ENCODE peak calls at places on chromosomes 3 and 15, in seven cellular contexts. T is pancreas; Z is PC-3; I is GM12865; Y is psoas muscle; A is WTC11; S is activated CD8-positive, alpha-beta T cell treated with anti-CD3 and anti-CD28 coated beads for 36 hours. E is an unnamed sample.

GRCh38 chr3:52534281-52535183 is 875 bp upstream of the NT5DC2 start:
- DNase-seq in T (no peak), Z (peak), I (no peak), Y (peak), A (peak), S (no peak), E (no peak)

GRCh38 chr3:10259036-10259435 is 10.8 kb downstream of the TATDN2 start:
- DNase-seq in T (no peak), Z (no peak), I (no peak), Y (no peak), A (no peak), S (no peak), E (no peak)

GRCh38 chr3:98331329-98331728 is 22.3 kb upstream of the OR5K4 start:
- DNase-seq in T (no peak), Z (no peak), I (peak), Y (no peak), A (no peak), S (no peak), E (no peak)

GRCh38 chr3:189298469-189299375 is 127.0 kb downstream of the TPRG1 start:
- DNase-seq in T (no peak), Z (peak), I (no peak), Y (no peak), A (no peak), S (peak), E (no peak)

GRCh38 chr3:43478380-43478779 is 143.4 kb downstream of the ANO10 start:
- DNase-seq in T (no peak), Z (no peak), I (no peak), Y (no peak), A (no peak), S (no peak), E (no peak)

GRCh38 chr3:52893723-52894122 is 3.6 kb downstream of the STIMATE start:
- DNase-seq in T (peak), Z (no peak), I (no peak), Y (no peak), A (no peak), S (no peak), E (no peak)

GRCh38 chr15:91224750-91225380 is 124.8 kb downstream of the SV2B start:
- DNase-seq in T (no peak), Z (peak), I (peak), Y (no peak), A (no peak), S (no peak), E (no peak)

GRCh38 chr3:179410317-179410716 is 41.0 kb downstream of the GNB4 start:
- DNase-seq in T (no peak), Z (peak), I (no peak), Y (no peak), A (no peak), S (no peak), E (no peak)

GRCh38 chr3:175431396-175431795 is 572.3 kb downstream of the NAALADL2 start:
- DNase-seq in T (no peak), Z (no peak), I (no peak), Y (no peak), A (no peak), S (no peak), E (no peak)

GRCh38 chr15:93974804-93975481 is 256.4 kb upstream of the MCTP2 start:
- DNase-seq in T (peak), Z (peak), I (no peak), Y (no peak), A (peak), S (no peak), E (no peak)
- TF ChIP-seq CTCF in T (peak), Z (peak), I (no peak), Y (peak), A (peak), S (no peak), E (no peak)

GRCh38 chr3:32335365-32336122 is 56.1 kb upstream of the CMTM7 start:
- DNase-seq in T (no peak), Z (no peak), I (no peak), Y (no peak), A (no peak), S (no peak), E (no peak)

GRCh38 chr3:32340039-32340438 is 51.6 kb upstream of the CMTM7 start:
- DNase-seq in T (no peak), Z (peak), I (peak), Y (no peak), A (peak), S (peak), E (no peak)

GRCh38 chr3:32336123-32336518 is 55.5 kb upstream of the CMTM7 start:
- DNase-seq in T (no peak), Z (no peak), I (no peak), Y (no peak), A (no peak), S (no peak), E (no peak)

GRCh38 chr3:32337501-32337900 is 54.2 kb upstream of the CMTM7 start:
- DNase-seq in T (no peak), Z (no peak), I (no peak), Y (no peak), A (no peak), S (no peak), E (no peak)

GRCh38 chr3:32340639-32341365 is 50.9 kb upstream of the CMTM7 start:
- DNase-seq in T (no peak), Z (peak), I (peak), Y (no peak), A (no peak), S (no peak), E (no peak)
- TF ChIP-seq CTCF in T (no peak), Z (peak), I (no peak), Y (no peak), A (no peak), S (no peak), E (no peak)

DNA sequence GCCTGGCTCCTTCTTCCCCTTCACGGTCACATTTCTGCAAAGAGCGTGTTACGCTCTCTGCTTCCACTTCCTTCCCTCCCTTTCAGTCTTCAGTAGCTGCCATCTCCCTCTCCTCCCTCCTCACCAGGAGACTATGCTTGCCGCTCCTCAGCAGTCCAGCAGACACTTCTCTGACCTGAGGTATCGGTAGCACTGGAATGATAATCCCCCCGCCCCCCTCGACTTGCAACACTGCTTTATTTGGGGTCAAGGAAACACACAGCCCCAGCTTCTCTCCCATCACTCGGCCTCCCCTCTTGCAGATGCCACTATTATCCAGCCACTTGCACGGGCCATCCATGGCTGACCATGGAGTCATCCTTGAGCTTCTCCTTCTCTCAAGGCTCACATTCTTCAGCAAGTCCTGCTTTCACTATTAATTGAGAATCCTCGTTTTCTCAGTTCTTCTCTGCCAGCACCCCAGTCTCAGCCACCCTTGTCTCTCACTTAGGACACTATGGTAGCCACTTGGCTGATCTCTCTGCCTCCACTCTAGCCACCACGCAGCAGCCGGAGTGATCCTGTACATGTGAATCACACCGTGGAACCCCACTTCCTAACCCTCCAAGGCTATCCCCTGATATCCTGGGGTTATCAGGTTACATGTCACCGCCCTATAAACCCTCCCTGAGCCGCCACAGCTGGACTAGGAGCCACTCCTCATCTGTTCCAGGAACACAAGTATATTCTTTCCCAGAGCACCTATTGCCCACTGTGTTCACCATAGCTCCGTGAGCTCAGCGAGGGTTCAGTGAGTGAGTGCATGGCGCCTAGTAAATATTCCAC is 960 bp upstream of the PARP14 start:
- DNase-seq in T (no peak), Z (peak), I (peak), Y (peak), A (no peak), S (no peak), E (no peak)
- TF ChIP-seq CTCF in T (no peak), Z (peak), I (no peak), Y (no peak), A (no peak), S (peak), E (no peak)

GRCh38 chr3:80521081-80521480 is 753.3 kb upstream of the ROBO1 start:
- DNase-seq in T (no peak), Z (peak), I (no peak), Y (no peak), A (no peak), S (no peak), E (no peak)

DNA sequence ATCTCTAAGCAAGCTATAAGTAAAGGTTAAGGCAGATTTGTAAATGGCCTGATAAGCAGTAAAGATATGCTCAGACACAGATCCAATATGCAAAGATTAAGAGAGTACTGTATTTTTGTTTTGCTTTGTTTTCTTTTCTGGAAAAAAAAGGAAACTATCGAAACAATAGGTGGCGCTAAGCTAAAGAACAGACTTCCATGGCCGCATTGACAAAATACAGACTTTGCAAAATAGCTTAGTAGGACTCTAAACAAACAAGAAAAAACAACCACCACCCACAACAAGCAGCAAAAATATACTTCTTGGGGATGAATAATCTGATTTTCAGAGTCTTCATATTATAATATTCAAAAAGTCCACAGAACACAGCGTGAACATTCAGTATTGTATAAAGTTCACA is 758.4 kb upstream of the ROBO1 start:
- DNase-seq in T (no peak), Z (peak), I (no peak), Y (no peak), A (no peak), S (no peak), E (no peak)
- TF ChIP-seq CTCF in T (no peak), Z (peak), I (no peak), Y (no peak), A (no peak), S (no peak), E (no peak)

DNA sequence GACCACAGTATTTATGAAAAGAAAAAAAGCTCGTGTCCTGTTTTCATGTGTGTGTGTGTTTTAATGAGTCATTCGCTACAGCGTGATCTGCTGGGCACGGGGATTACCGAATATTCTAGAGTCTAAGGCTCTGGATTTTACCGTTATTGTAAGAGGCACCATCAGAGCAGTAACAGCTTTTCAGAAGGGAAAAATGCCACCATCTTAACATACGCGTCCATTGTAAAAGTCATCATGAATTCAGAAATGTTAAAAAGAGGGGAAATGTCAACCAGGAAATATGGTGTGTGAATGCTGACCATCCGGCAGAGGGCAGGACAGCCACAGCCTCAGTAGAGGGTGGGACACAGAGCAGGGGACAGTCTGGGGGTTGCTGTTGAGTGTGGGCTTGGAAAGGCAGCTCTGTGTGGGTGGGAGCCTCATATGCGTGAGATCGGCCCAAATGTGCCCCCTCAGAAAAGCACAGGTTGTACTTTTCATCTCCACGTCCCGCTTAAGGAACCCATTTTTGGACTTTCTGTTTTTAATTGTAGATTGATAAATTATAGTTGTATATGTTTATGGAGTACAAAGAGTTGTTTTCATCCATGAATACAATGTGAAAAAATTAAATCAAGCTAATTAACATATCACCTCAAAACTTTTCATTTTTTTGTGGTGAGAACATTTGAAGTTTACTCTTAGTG is 69.6 kb downstream of the ASB7 start:
- DNase-seq in T (no peak), Z (peak), I (no peak), Y (no peak), A (peak), S (no peak), E (no peak)
- TF ChIP-seq CTCF in T (no peak), Z (peak), I (no peak), Y (peak), A (peak), S (no peak), E (no peak)

GRCh38 chr3:66860771-66861170 is 137.3 kb upstream of the KBTBD8 start:
- DNase-seq in T (no peak), Z (no peak), I (no peak), Y (no peak), A (no peak), S (no peak), E (no peak)

GRCh38 chr3:66854752-66855151 is 143.4 kb upstream of the KBTBD8 start:
- DNase-seq in T (no peak), Z (no peak), I (no peak), Y (no peak), A (no peak), S (no peak), E (no peak)

GRCh38 chr3:66856555-66856954 is 141.6 kb upstream of the KBTBD8 start:
- DNase-seq in T (no peak), Z (no peak), I (peak), Y (no peak), A (no peak), S (peak), E (no peak)

GRCh38 chr3:66863205-66864135 is 134.6 kb upstream of the KBTBD8 start:
- DNase-seq in T (peak), Z (no peak), I (no peak), Y (no peak), A (no peak), S (no peak), E (no peak)

DNA sequence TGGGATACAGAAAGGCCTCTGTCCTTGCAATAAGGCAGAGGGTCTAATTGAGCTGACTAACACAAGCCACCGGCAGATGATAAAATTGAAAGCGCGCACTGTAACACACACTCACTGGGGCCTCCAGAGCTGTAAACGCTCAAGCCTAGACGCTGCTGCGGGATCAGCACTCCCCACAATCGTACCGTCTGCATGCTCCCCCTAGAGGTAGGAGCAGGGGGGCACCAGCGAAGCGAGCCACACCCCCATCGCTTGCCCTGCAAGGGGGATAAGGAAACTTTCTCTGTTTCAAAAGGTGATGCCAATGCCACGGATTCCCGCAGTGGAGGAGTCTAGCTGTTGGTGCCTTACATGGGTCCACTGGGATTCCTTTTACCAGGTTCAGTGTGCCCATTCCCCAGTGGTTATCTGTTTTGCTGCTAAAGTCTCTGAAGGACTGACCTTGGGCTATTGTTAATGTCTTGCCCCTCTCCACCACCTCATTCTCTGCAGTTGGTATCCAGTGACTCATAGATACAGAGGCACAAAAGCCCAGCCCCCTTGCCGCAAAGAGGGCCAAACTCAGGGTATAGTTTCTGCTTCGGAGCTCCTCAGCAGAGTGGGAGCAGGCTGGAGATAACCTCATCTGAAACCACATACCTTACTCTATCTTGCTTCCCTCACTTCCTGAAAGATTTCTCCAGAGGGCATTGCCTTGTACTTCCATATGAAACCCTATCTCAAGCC is 139.3 kb upstream of the KBTBD8 start:
- DNase-seq in T (no peak), Z (no peak), I (peak), Y (no peak), A (peak), S (no peak), E (no peak)
- TF ChIP-seq CTCF in T (no peak), Z (no peak), I (no peak), Y (no peak), A (peak), S (no peak), E (no peak)

E was measured in activated B cell treated with CpG ODN at 0.5 μM for 24 hours.